ENCODE peak calls at places on chromosomes 2 and 18, in seven cellular contexts. R, D, N, C, F, G and L are unnamed samples.
A peak's percentile ranks its signal among the peaks of the same experiment; 100 is the strongest.

GRCh38 chr2:73487112-73487657 is 101.5 kb downstream of the ALMS1 start:
- DNase-seq in R (no peak), D (no peak), N (no peak), C (no peak), F (no peak), G (no peak), L (peak; percentile 27)

GRCh38 chr2:187078297-187078696 is 229.3 kb upstream of the ZSWIM2 start:
- DNase-seq in R (no peak), D (peak; percentile 21), N (peak; percentile 73), C (no peak), F (peak; percentile 37), G (no peak), L (no peak)

GRCh38 chr18:46622999-46623398 is 34.0 kb downstream of the LOXHD1 start:
- DNase-seq in R (no peak), D (peak; percentile 13), N (peak; percentile 28), C (no peak), F (no peak), G (no peak), L (no peak)

GRCh38 chr18:74635202-74635969 is 37.7 kb downstream of the ZNF407 start:
- DNase-seq in R (no peak), D (no peak), N (no peak), C (no peak), F (no peak), G (no peak), L (no peak)

GRCh38 chr2:149310349-149310748 is 20.0 kb upstream of the LYPD6 start:
- DNase-seq in R (no peak), D (no peak), N (no peak), C (no peak), F (no peak), G (no peak), L (no peak)

GRCh38 chr2:227701556-227701955 is 16.3 kb downstream of the SLC19A3 start:
- DNase-seq in R (no peak), D (no peak), N (no peak), C (no peak), F (no peak), G (no peak), L (no peak)

GRCh38 chr2:189574793-189575475 is 5.7 kb downstream of the SLC40A1 start:
- DNase-seq in R (no peak), D (no peak), N (no peak), C (no peak), F (no peak), G (no peak), L (peak; percentile 64)

GRCh38 chr2:171161425-171162289 is 964 bp upstream of the TLK1 start:
- DNase-seq in R (no peak), D (no peak), N (no peak), C (peak; percentile 14), F (no peak), G (no peak), L (no peak)

GRCh38 chr2:38106420-38107182 is 30.6 kb upstream of the CYP1B1 start:
- DNase-seq in R (no peak), D (peak; percentile 52), N (peak; percentile 81), C (no peak), F (no peak), G (no peak), L (no peak)